ENCODE peak calls at places on chromosomes 13 and 19, in five cellular contexts. I is globus pallidus, S is cardiac muscle cell, G is iPS-NIHi11, F is ecto neural progenitor cell. P is an unnamed sample.

GRCh38 chr19:18419195-18419698 is at the start of gene SSBP4:
- DNase-seq in I (peak), S (peak), G (peak), F (peak), P (peak)

GRCh38 chr13:74111399-74111798 is 22.8 kb downstream of the KLF12 start:
- DNase-seq in I (no peak), S (no peak), G (no peak), F (no peak), P (no peak)

GRCh38 chr13:28137556-28137955 is 789 bp upstream of the PAN3 start:
- DNase-seq in I (no peak), S (peak), G (peak), F (no peak), P (no peak)

GRCh38 chr19:6464070-6464873 is at the start of gene CRB3:
- DNase-seq in I (no peak), S (no peak), G (peak), F (peak), P (no peak)

GRCh38 chr13:83819156-83819555 is 63.1 kb downstream of the SLITRK1 start:
- DNase-seq in I (no peak), S (no peak), G (no peak), F (no peak), P (no peak)

GRCh38 chr19:1725100-1726064 is 27.9 kb upstream of the ONECUT3 start:
- DNase-seq in I (peak), S (peak), G (peak), F (peak), P (no peak)

GRCh38 chr19:51948979-51949378 is 21.7 kb downstream of the ZNF613 start:
- DNase-seq in I (peak), S (peak), G (no peak), F (no peak), P (no peak)

GRCh38 chr13:79540504-79540903 is 59.5 kb downstream of the NDFIP2 start:
- DNase-seq in I (no peak), S (no peak), G (no peak), F (no peak), P (no peak)

GRCh38 chr19:18086590-18087138 is at the start of gene IL12RB1:
- DNase-seq in I (no peak), S (no peak), G (no peak), F (no peak), P (peak)

GRCh38 chr13:39688699-39689405 is 33.4 kb downstream of the COG6 start:
- DNase-seq in I (no peak), S (peak), G (no peak), F (no peak), P (no peak)

GRCh38 chr13:98461525-98462240 is 115.2 kb downstream of the STK24 start:
- DNase-seq in I (no peak), S (no peak), G (no peak), F (no peak), P (no peak)

GRCh38 chr13:27712421-27712820 is 79.9 kb upstream of the GSX1 start:
- DNase-seq in I (no peak), S (peak), G (no peak), F (no peak), P (no peak)

GRCh38 chr13:40470665-40471064 is 195.8 kb downstream of the FOXO1 start:
- DNase-seq in I (no peak), S (peak), G (no peak), F (no peak), P (no peak)

GRCh38 chr19:17405250-17406038 is at the start of gene BST2:
- DNase-seq in I (peak), S (peak), G (peak), F (no peak), P (peak)